ENCODE peak calls at places on chromosomes 2 and 18, in eight cellular contexts. M is HCT116, N is HepG2, B is Panc1, G is GM23338, L is GM12878, Q is K562, C is upper lobe of left lung. S is an unnamed sample.

GRCh38 chr2:26054598-26055348 is 20.9 kb downstream of the RAB10 start:
- ATAC-seq in M (peak), N (peak), B (no peak), G (no peak), L (peak), Q (peak), C (no peak), S (no peak)

GRCh38 chr2:235908826-235909225 is 259.4 kb downstream of the GBX2 start:
- ATAC-seq in M (no peak), N (no peak), B (no peak), G (no peak), L (peak), Q (no peak), C (no peak), S (no peak)

GRCh38 chr18:52874774-52875173 is 534.8 kb downstream of the DCC start:
- ATAC-seq in M (no peak), N (no peak), B (no peak), G (no peak), L (no peak), Q (no peak), C (no peak), S (no peak)

GRCh38 chr18:76519156-76519549 is 24.1 kb upstream of the ZNF516 start:
- ATAC-seq in M (no peak), N (no peak), B (no peak), G (peak), L (no peak), Q (no peak), C (no peak), S (no peak)

GRCh38 chr2:118604346-118604745 is 243.1 kb downstream of the EN1 start:
- ATAC-seq in M (no peak), N (peak), B (no peak), G (no peak), L (no peak), Q (no peak), C (no peak), S (no peak)

GRCh38 chr2:26778076-26778475 is 7.8 kb upstream of the CENPA start:
- ATAC-seq in M (no peak), N (no peak), B (no peak), G (no peak), L (no peak), Q (no peak), C (no peak), S (no peak)

GRCh38 chr2:43748333-43748732 is 25.5 kb upstream of the DYNC2LI1 start:
- ATAC-seq in M (no peak), N (no peak), B (no peak), G (no peak), L (no peak), Q (no peak), C (no peak), S (no peak)

GRCh38 chr2:176136375-176137248 is 7.1 kb downstream of the HOXD8 start:
- ATAC-seq in M (peak), N (peak), B (no peak), G (peak), L (no peak), Q (no peak), C (no peak), S (peak)

GRCh38 chr2:206962966-206963365 is 23.6 kb downstream of the CPO start:
- ATAC-seq in M (no peak), N (peak), B (no peak), G (no peak), L (no peak), Q (no peak), C (no peak), S (no peak)

GRCh38 chr2:207847807-207848544 is 78.3 kb upstream of the FZD5 start:
- ATAC-seq in M (no peak), N (peak), B (peak), G (peak), L (peak), Q (peak), C (peak), S (peak)

GRCh38 chr2:136131961-136132839 is 14.3 kb upstream of the CXCR4 start:
- ATAC-seq in M (no peak), N (no peak), B (no peak), G (no peak), L (peak), Q (no peak), C (no peak), S (no peak)

GRCh38 chr2:8677646-8678592 is 3.9 kb upstream of the ID2 start:
- ATAC-seq in M (peak), N (peak), B (peak), G (peak), L (no peak), Q (peak), C (peak), S (no peak)

GRCh38 chr2:159410276-159410675 is 123.8 kb upstream of the WDSUB1 start:
- ATAC-seq in M (no peak), N (no peak), B (no peak), G (no peak), L (peak), Q (no peak), C (no peak), S (no peak)

GRCh38 chr2:203870942-203871341 is 3.4 kb downstream of the CTLA4 start:
- ATAC-seq in M (no peak), N (no peak), B (no peak), G (no peak), L (no peak), Q (no peak), C (no peak), S (peak)

GRCh38 chr2:109630441-109631425 is 16.6 kb downstream of the SOWAHC start:
- ATAC-seq in M (no peak), N (peak), B (no peak), G (no peak), L (no peak), Q (no peak), C (no peak), S (no peak)

GRCh38 chr2:131145040-131145439 is 39.9 kb downstream of the PLEKHB2 start:
- ATAC-seq in M (no peak), N (no peak), B (no peak), G (no peak), L (peak), Q (no peak), C (no peak), S (no peak)

GRCh38 chr2:120161190-120161589 is 62.0 kb downstream of the TMEM185B start:
- ATAC-seq in M (no peak), N (no peak), B (no peak), G (no peak), L (no peak), Q (no peak), C (no peak), S (no peak)

GRCh38 chr2:241618296-241618805 is 18.6 kb downstream of the THAP4 start:
- ATAC-seq in M (no peak), N (no peak), B (no peak), G (no peak), L (peak), Q (no peak), C (no peak), S (no peak)

GRCh38 chr2:136764397-136765255 is 719 bp upstream of the THSD7B start:
- ATAC-seq in M (no peak), N (peak), B (no peak), G (peak), L (peak), Q (no peak), C (peak), S (peak)

GRCh38 chr18:55479656-55480420 is 108.2 kb downstream of the TCF4 start:
- ATAC-seq in M (no peak), N (no peak), B (no peak), G (peak), L (no peak), Q (no peak), C (no peak), S (no peak)

GRCh38 chr2:83282067-83282795 is 1176.8 kb downstream of the SUCLG1 start:
- ATAC-seq in M (no peak), N (peak), B (no peak), G (no peak), L (no peak), Q (no peak), C (no peak), S (no peak)

GRCh38 chr2:222568866-222569265 is 87.0 kb downstream of the FARSB start:
- ATAC-seq in M (no peak), N (no peak), B (no peak), G (peak), L (no peak), Q (no peak), C (no peak), S (no peak)

GRCh38 chr2:1528273-1529064 is 115.2 kb downstream of the TPO start:
- ATAC-seq in M (no peak), N (no peak), B (no peak), G (no peak), L (no peak), Q (no peak), C (peak), S (no peak)

GRCh38 chr2:12683701-12684100 is 33.0 kb upstream of the TRIB2 start:
- ATAC-seq in M (no peak), N (no peak), B (no peak), G (no peak), L (no peak), Q (no peak), C (no peak), S (no peak)

GRCh38 chr2:222709191-222709891 is 37.9 kb downstream of the MOGAT1 start:
- ATAC-seq in M (peak), N (peak), B (peak), G (peak), L (peak), Q (peak), C (peak), S (peak)

GRCh38 chr2:19807346-19807745 is 94.4 kb downstream of the TTC32 start:
- ATAC-seq in M (no peak), N (no peak), B (no peak), G (no peak), L (no peak), Q (no peak), C (no peak), S (no peak)

GRCh38 chr2:236293241-236293810 is 29.1 kb upstream of the ASB18 start:
- ATAC-seq in M (no peak), N (no peak), B (no peak), G (no peak), L (no peak), Q (no peak), C (no peak), S (no peak)

GRCh38 chr2:28117104-28117596 is 226.6 kb downstream of the BABAM2 start:
- ATAC-seq in M (peak), N (peak), B (no peak), G (peak), L (no peak), Q (no peak), C (peak), S (no peak)

GRCh38 chr18:69845588-69846506 is 101.8 kb downstream of the CD226 start:
- ATAC-seq in M (peak), N (peak), B (no peak), G (peak), L (peak), Q (no peak), C (no peak), S (no peak)

GRCh38 chr2:63723709-63724108 is 118.0 kb upstream of the UGP2 start:
- ATAC-seq in M (no peak), N (no peak), B (no peak), G (no peak), L (no peak), Q (no peak), C (no peak), S (no peak)

GRCh38 chr2:204171432-204171960 is 234.9 kb downstream of the ICOS start:
- ATAC-seq in M (no peak), N (no peak), B (no peak), G (peak), L (no peak), Q (no peak), C (no peak), S (no peak)

GRCh38 chr18:68083131-68083530 is 566.6 kb upstream of the DSEL start:
- ATAC-seq in M (no peak), N (no peak), B (no peak), G (no peak), L (no peak), Q (no peak), C (no peak), S (no peak)

GRCh38 chr2:45688479-45689298 is 37.2 kb downstream of the PRKCE start:
- ATAC-seq in M (no peak), N (no peak), B (no peak), G (no peak), L (no peak), Q (no peak), C (no peak), S (no peak)

GRCh38 chr2:239327536-239328305 is 73.1 kb downstream of the HDAC4 start:
- ATAC-seq in M (no peak), N (peak), B (no peak), G (peak), L (peak), Q (no peak), C (peak), S (no peak)

GRCh38 chr18:9126337-9126736 is 10.2 kb upstream of the ANKRD12 start:
- ATAC-seq in M (no peak), N (no peak), B (no peak), G (no peak), L (no peak), Q (no peak), C (no peak), S (no peak)

GRCh38 chr2:65856928-65857327 is 424.5 kb upstream of the SPRED2 start:
- ATAC-seq in M (no peak), N (no peak), B (no peak), G (no peak), L (no peak), Q (no peak), C (no peak), S (no peak)

GRCh38 chr2:191965733-191966132 is 118.8 kb upstream of the CAVIN2 start:
- ATAC-seq in M (no peak), N (no peak), B (no peak), G (no peak), L (no peak), Q (no peak), C (no peak), S (no peak)
- TF ChIP-seq POLR2AphosphoS5 in M (no peak), N (no peak), B (no peak), G (no peak), L (no peak), Q (no peak), C (no peak), S (no peak)

GRCh38 chr2:5319493-5319892 is 372.7 kb upstream of the SOX11 start:
- ATAC-seq in M (no peak), N (no peak), B (no peak), G (no peak), L (no peak), Q (no peak), C (no peak), S (no peak)

GRCh38 chr2:5325523-5325922 is 366.7 kb upstream of the SOX11 start:
- ATAC-seq in M (no peak), N (no peak), B (no peak), G (no peak), L (no peak), Q (no peak), C (no peak), S (no peak)

DNA sequence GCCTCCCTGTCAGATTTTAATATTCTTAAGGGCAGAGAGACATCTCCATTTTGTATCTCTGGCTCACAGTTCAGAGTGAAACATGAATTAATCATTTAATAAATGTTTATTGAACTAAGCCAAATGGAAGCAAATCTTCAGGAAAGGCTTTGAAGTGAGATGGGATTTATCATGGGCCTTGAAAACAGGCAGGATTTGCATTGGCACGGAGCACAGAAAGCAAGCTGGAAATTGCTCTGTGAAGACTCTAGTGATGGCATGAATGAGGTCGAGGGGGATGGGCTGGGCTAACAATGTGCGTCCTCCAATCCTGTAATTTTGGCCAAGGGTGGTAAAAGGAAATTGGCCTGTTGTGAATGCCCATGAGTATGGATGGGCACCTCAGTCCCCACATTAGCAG is 369.8 kb upstream of the SOX11 start:
- ATAC-seq in M (no peak), N (no peak), B (no peak), G (no peak), L (no peak), Q (no peak), C (no peak), S (no peak)
- TF ChIP-seq POLR2AphosphoS5 in M (no peak), N (no peak), B (no peak), G (no peak), L (no peak), Q (no peak), C (no peak), S (no peak)

GRCh38 chr2:121649652-121650553 is 641 bp upstream of the CLASP1 start:
- ATAC-seq in M (peak), N (peak), B (peak), G (peak), L (peak), Q (peak), C (peak), S (peak)

GRCh38 chr2:121649402-121649651 is at the start of gene CLASP1:
- ATAC-seq in M (peak), N (peak), B (peak), G (peak), L (peak), Q (peak), C (peak), S (peak)

GRCh38 chr2:121647396-121647795 is 1.9 kb downstream of the CLASP1 start:
- ATAC-seq in M (no peak), N (no peak), B (no peak), G (no peak), L (no peak), Q (no peak), C (no peak), S (no peak)

GRCh38 chr2:121648206-121648605 is 1.1 kb downstream of the CLASP1 start:
- ATAC-seq in M (no peak), N (no peak), B (no peak), G (no peak), L (peak), Q (no peak), C (no peak), S (no peak)

GRCh38 chr2:121648611-121649401 is 456 bp downstream of the CLASP1 start:
- ATAC-seq in M (peak), N (peak), B (peak), G (peak), L (peak), Q (peak), C (peak), S (peak)
- TF ChIP-seq POLR2AphosphoS5 in M (no peak), N (peak), B (no peak), G (no peak), L (peak), Q (no peak), C (no peak), S (no peak)

GRCh38 chr2:40690525-40690924 is 238.6 kb upstream of the SLC8A1 start:
- ATAC-seq in M (no peak), N (no peak), B (no peak), G (no peak), L (no peak), Q (no peak), C (no peak), S (peak)
- TF ChIP-seq POLR2AphosphoS5 in M (no peak), N (no peak), B (no peak), G (no peak), L (no peak), Q (no peak), C (no peak), S (peak)

DNA sequence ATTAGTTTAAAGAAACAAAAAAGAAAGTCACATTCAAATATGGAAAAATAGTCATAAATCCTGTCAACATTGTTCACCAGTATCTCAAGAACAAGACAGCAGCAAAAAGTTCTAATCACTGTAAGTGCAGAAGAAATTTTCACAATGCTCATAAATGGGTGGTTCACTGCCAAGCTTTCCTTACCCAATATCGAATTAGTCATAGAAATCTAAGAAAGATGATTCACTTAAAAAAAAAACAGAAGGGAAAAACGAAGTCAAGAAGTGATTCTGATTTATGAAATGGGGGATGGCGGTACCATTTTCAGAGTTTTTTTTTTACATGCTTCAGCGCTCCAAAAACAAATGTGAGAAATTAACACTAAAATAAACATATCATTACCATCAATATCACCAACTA is 156.7 kb downstream of the EXOC6B start:
- ATAC-seq in M (no peak), N (no peak), B (no peak), G (no peak), L (no peak), Q (no peak), C (no peak), S (no peak)
- TF ChIP-seq POLR2AphosphoS5 in M (no peak), N (no peak), B (no peak), G (no peak), L (no peak), Q (no peak), C (no peak), S (no peak)

DNA sequence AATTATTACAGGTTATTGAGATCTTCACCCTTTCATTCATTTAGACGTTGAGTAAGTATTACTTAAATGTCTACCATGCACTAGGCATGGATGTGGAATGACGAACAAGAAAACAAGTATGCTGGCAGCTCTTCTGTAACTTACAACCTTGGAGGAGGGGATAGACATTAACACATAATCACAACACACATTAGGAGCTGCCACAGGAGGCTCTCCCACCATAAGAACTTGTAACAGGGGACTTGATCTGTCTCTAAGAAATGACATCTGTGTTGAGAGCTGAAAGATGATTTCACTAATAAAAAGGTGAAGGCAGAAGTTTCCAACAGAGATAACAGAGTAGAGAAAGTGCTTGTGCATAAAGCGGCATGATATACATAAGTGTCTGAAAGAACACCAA is 384.7 kb upstream of the ZEB2 start:
- ATAC-seq in M (no peak), N (no peak), B (no peak), G (no peak), L (no peak), Q (no peak), C (no peak), S (no peak)
- TF ChIP-seq POLR2AphosphoS5 in M (no peak), N (no peak), B (no peak), G (no peak), L (no peak), Q (no peak), C (no peak), S (no peak)

DNA sequence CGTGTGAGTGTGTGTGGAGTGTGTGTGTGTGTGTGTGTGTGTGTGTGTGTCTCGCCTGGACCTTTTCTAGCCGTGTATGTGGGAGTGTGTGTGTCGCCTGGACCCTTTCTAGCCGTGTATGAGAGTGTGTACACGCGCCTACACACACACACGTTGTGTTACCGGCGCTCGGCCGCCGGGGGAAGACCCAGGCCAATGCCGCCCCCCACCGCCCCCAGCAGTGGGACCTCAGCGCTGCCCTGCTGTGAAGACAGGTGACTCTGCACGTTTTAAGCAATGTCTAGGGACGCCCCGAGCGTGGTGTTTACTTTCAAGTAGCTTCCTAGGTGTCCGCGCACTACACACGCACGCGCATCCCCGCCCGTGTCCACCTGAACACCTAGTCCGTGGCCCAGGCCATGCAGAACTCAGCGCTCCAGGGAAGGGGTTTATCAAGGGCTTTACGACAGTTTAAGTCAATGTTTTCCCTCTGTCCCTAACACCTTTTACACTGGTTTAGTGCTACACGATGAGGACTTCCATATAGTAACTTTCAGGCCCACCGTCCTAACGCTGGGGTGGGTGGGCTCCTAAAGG is 1.2 kb upstream of the BCL2 start:
- ATAC-seq in M (peak), N (peak), B (peak), G (peak), L (peak), Q (peak), C (peak), S (peak)
- TF ChIP-seq POLR2AphosphoS5 in M (no peak), N (no peak), B (no peak), G (peak), L (peak), Q (no peak), C (no peak), S (no peak)

GRCh38 chr2:219278655-219279150 is 463 bp upstream of the DNAJB2 start:
- ATAC-seq in M (peak), N (peak), B (no peak), G (peak), L (peak), Q (no peak), C (no peak), S (no peak)
- TF ChIP-seq POLR2AphosphoS5 in M (no peak), N (no peak), B (no peak), G (no peak), L (no peak), Q (no peak), C (no peak), S (no peak)